ENCODE peak calls at places on chromosomes 3 and 15, in ten cellular contexts. K is endodermal cell; F is body of pancreas; S is ovary; Z is right lobe of liver; V is heart left ventricle; M is mesendoderm; D is naive thymus-derived CD4-positive, alpha-beta T cell; P is IMR-90; Y is left lung. O is an unnamed sample.

GRCh38 chr3:125140011-125140813 is 72.3 kb downstream of the SLC12A8 start:
- DNase-seq in S (no peak), V (peak; percentile 17), F (no peak), M (no peak), P (peak; percentile 61), Y (no peak), K (peak; percentile 29), D (no peak), Z (no peak), O (no peak)

GRCh38 chr3:169931747-169932520 is 20.6 kb downstream of the SAMD7 start:
- DNase-seq in S (no peak), F (no peak), D (no peak), K (no peak), V (no peak), P (no peak), M (no peak), Z (no peak), Y (no peak), O (no peak)

GRCh38 chr15:68795298-68795848 is 25.3 kb downstream of the ANP32A start:
- DNase-seq in Z (peak; percentile 83), F (peak; percentile 55), M (peak; percentile 97), D (peak; percentile 66), K (peak; percentile 97), V (peak; percentile 93), S (peak; percentile 69), Y (peak; percentile 94), P (peak; percentile 57), O (no peak)

GRCh38 chr3:15113468-15113867 is 14.5 kb upstream of the RBSN start:
- DNase-seq in D (no peak), K (no peak), M (no peak), P (no peak), Y (no peak), F (no peak), Z (no peak), V (no peak), S (no peak), O (no peak)

GRCh38 chr3:196008929-196009328 is 73.0 kb downstream of the TFRC start:
- DNase-seq in F (no peak), P (no peak), D (no peak), V (no peak), M (no peak), Z (no peak), S (no peak), K (no peak), Y (no peak), O (no peak)

GRCh38 chr3:159113476-159113875 is 311.6 kb downstream of the MFSD1 start:
- DNase-seq in S (no peak), V (no peak), D (no peak), Z (no peak), P (no peak), K (no peak), F (no peak), M (no peak), Y (no peak), O (no peak)

GRCh38 chr15:35842631-35843030 is 296.7 kb upstream of the DPH6 start:
- DNase-seq in M (no peak), K (no peak), V (no peak), S (no peak), F (no peak), Z (no peak), P (no peak), D (no peak), Y (no peak), O (no peak)

GRCh38 chr15:47846128-47846868 is 129.0 kb downstream of the SEMA6D start:
- DNase-seq in V (no peak), Y (no peak), M (no peak), P (no peak), S (no peak), Z (no peak), K (no peak), D (no peak), F (no peak), O (no peak)

GRCh38 chr3:127759826-127760225 is 62.5 kb downstream of the MGLL start:
- DNase-seq in D (no peak), Y (no peak), F (no peak), P (no peak), M (no peak), V (no peak), K (no peak), S (no peak), Z (no peak), O (no peak)

GRCh38 chr3:42376397-42376798 is 34.0 kb downstream of the LYZL4 start:
- DNase-seq in P (peak; percentile 72), Y (peak; percentile 36), K (no peak), Z (no peak), S (no peak), D (no peak), V (peak; percentile 29), M (no peak), F (peak; percentile 15), O (no peak)

GRCh38 chr15:52529289-52529929 is 729 bp upstream of the MYO5A start:
- DNase-seq in Y (no peak), V (no peak), F (no peak), Z (no peak), P (no peak), M (peak; percentile 49), S (no peak), D (no peak), K (no peak), O (no peak)

GRCh38 chr3:124163689-124164088 is 171.8 kb upstream of the ROPN1 start:
- DNase-seq in D (no peak), Y (no peak), F (no peak), Z (peak; percentile 82), V (no peak), P (no peak), M (no peak), K (no peak), S (no peak), O (no peak)

GRCh38 chr3:27494784-27495183 is 10.6 kb upstream of the SLC4A7 start:
- DNase-seq in K (no peak), V (no peak), M (no peak), F (no peak), Y (no peak), D (no peak), Z (no peak), P (no peak), S (no peak), O (no peak)

GRCh38 chr3:186839874-186840641 is 2.5 kb upstream of the ADIPOQ start:
- DNase-seq in Z (no peak), V (no peak), M (no peak), S (no peak), Y (no peak), K (peak; percentile 13), D (no peak), F (no peak), P (no peak), O (no peak)

GRCh38 chr3:102483556-102483955 is 48.7 kb downstream of the ZPLD1 start:
- DNase-seq in Z (no peak), P (no peak), Y (no peak), D (no peak), F (no peak), K (no peak), M (no peak), S (no peak), V (no peak), O (no peak)

GRCh38 chr15:63874616-63875015 is 40.9 kb upstream of the HERC1 start:
- DNase-seq in K (no peak), V (no peak), F (no peak), S (no peak), Y (no peak), D (no peak), M (no peak), P (no peak), Z (no peak), O (no peak)

GRCh38 chr3:141255864-141256263 is 24.2 kb downstream of the PXYLP1 start:
- DNase-seq in Z (no peak), K (peak; percentile 74), V (no peak), F (peak; percentile 38), P (no peak), M (peak; percentile 83), Y (no peak), D (peak; percentile 71), S (no peak), O (peak; percentile 55)

DNA sequence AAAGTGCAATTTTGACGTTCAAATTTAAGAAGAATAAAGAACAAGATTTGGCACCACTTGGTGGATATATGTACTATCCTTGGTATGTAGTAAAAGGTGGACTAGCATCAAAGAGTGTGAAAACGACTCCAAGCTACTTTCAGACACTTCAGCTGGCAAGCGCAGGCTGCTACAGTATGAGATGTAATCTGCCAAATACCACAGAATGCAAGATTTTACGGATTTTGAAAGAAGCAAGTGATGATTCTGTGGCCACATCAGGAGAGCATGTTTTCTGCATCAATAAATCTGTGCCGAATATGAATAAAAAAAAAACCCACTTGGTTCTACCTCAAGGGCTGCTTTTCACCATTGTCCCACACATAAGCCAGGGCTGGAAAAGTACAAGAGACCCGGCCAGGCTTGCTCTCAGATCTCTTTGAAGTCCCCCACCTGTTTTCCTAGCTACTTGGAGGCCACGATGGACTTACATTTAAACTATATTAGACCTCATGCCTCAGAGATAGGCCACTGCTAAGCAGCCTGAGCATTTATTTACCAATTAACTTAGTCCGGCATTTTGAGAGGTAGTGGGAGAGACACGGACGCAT is 37.4 kb downstream of the MYO1E start:
- DNase-seq in D (no peak), K (peak; percentile 35), Z (no peak), V (no peak), P (no peak), F (no peak), Y (no peak), M (no peak), S (no peak), O (no peak)
- H3K4me1 ChIP-seq in D (no peaks in the 10 kb centered on the region), K (no peaks in the 10 kb centered on the region), Z (no peaks in the 10 kb centered on the region), V (peaks cover 7% of the 10 kb centered on the region), P (peaks cover 5% of the 10 kb centered on the region), F (peaks cover 7% of the 10 kb centered on the region), Y (peaks cover 11% of the 10 kb centered on the region), M (no peaks in the 10 kb centered on the region), S (peaks cover 2% of the 10 kb centered on the region), O (peaks cover 82% of the 10 kb centered on the region)

GRCh38 chr15:73691398-73691797 is 7.2 kb downstream of the CD276 start:
- DNase-seq in P (peak; percentile 77), V (peak; percentile 60), Y (no peak), D (no peak), S (no peak), F (no peak), K (peak; percentile 90), Z (no peak), M (peak; percentile 94), O (no peak)
- H3K4me1 ChIP-seq in P (peaks cover 46% of the 10 kb centered on the region), V (peaks cover 72% of the 10 kb centered on the region), Y (peaks cover 15% of the 10 kb centered on the region), D (peaks cover 5% of the 10 kb centered on the region), S (peaks cover 23% of the 10 kb centered on the region), F (peaks cover 22% of the 10 kb centered on the region), K (peaks cover 4% of the 10 kb centered on the region), Z (no peaks in the 10 kb centered on the region), M (peaks cover 7% of the 10 kb centered on the region), O (peaks cover 18% of the 10 kb centered on the region)

GRCh38 chr3:119314821-119315220 is 20.6 kb downstream of the ARHGAP31 start:
- DNase-seq in Y (no peak), V (no peak), M (no peak), F (no peak), K (no peak), S (no peak), Z (no peak), D (no peak), P (no peak), O (no peak)
- H3K4me1 ChIP-seq in Y (peaks cover 6% of the 10 kb centered on the region), V (peaks cover 56% of the 10 kb centered on the region), M (peaks cover 10% of the 10 kb centered on the region), F (no peaks in the 10 kb centered on the region), K (peaks cover 41% of the 10 kb centered on the region), S (peaks cover 9% of the 10 kb centered on the region), Z (no peaks in the 10 kb centered on the region), D (no peaks in the 10 kb centered on the region), P (peaks cover 17% of the 10 kb centered on the region), O (no peaks in the 10 kb centered on the region)

DNA sequence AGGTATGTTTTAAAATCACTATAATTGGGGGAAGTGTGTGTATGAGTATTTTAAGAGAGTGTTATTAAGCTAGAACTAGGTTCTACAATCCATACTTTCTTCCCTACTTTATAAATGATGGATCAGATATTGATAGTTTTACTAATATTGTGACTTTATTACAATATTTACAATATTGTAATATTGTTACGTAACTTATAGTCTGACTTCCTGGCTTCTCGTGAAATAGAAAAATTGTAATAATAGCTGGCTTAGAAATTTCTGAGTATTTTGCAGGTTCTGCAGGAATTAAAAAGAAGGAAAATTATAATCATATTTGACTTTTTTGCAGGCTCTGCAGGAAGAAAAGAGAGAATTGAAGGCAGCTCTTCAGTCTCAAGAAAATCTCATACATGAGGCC is 60.0 kb downstream of the CEP63 start:
- DNase-seq in P (no peak), Y (no peak), Z (no peak), F (no peak), M (no peak), D (no peak), V (no peak), S (no peak), K (no peak), O (no peak)
- H3K4me1 ChIP-seq in P (no peaks in the 10 kb centered on the region), Y (no peaks in the 10 kb centered on the region), Z (no peaks in the 10 kb centered on the region), F (no peaks in the 10 kb centered on the region), M (no peaks in the 10 kb centered on the region), D (no peaks in the 10 kb centered on the region), V (no peaks in the 10 kb centered on the region), S (no peaks in the 10 kb centered on the region), K (no peaks in the 10 kb centered on the region), O (no peaks in the 10 kb centered on the region)

O was measured in A549.